ENCODE peak calls at places on chromosome X, in seven cellular contexts. N, X, D, S, F, T and I are unnamed samples.

GRCh38 chrX:12946838-12947544 is 27.9 kb upstream of the TMSB4X start:
- DNase-seq in N (peak), X (peak), D (peak), S (peak), F (no peak), T (peak), I (peak)

GRCh38 chrX:154019633-154020499 is at the start of gene IRAK1:
- DNase-seq in N (peak), X (peak), D (peak), S (no peak), F (no peak), T (no peak), I (peak)

GRCh38 chrX:136147966-136148365 is 633 bp downstream of the FHL1 start:
- DNase-seq in N (no peak), X (peak), D (no peak), S (no peak), F (no peak), T (peak), I (peak)

GRCh38 chrX:39125834-39126233 is 324.6 kb downstream of the MID1IP1 start:
- DNase-seq in N (no peak), X (no peak), D (no peak), S (no peak), F (no peak), T (no peak), I (no peak)

GRCh38 chrX:109714340-109714958 is 18.6 kb downstream of the ACSL4 start:
- DNase-seq in N (peak), X (no peak), D (no peak), S (peak), F (no peak), T (no peak), I (no peak)

GRCh38 chrX:48025561-48025960 is 18.8 kb downstream of the SPACA5 start:
- DNase-seq in N (peak), X (peak), D (peak), S (peak), F (no peak), T (no peak), I (peak)

GRCh38 chrX:71623714-71624113 is 5.4 kb upstream of the CXCR3 start:
- DNase-seq in N (no peak), X (no peak), D (no peak), S (no peak), F (no peak), T (no peak), I (no peak)

GRCh38 chrX:68718443-68718820 is 71.0 kb downstream of the STARD8 start:
- DNase-seq in N (no peak), X (no peak), D (no peak), S (no peak), F (no peak), T (no peak), I (no peak)

GRCh38 chrX:68114573-68115199 is 318.6 kb downstream of the OPHN1 start:
- DNase-seq in N (peak), X (no peak), D (peak), S (peak), F (no peak), T (no peak), I (no peak)

GRCh38 chrX:153643431-153644351 is 3.3 kb upstream of the DUSP9 start:
- DNase-seq in N (peak), X (no peak), D (no peak), S (no peak), F (no peak), T (peak), I (no peak)

GRCh38 chrX:100747090-100747489 is 15.2 kb upstream of the SYTL4 start:
- DNase-seq in N (no peak), X (no peak), D (no peak), S (no peak), F (no peak), T (no peak), I (no peak)

GRCh38 chrX:153554519-153555167 is 37.2 kb downstream of the ATP2B3 start:
- DNase-seq in N (peak), X (peak), D (peak), S (peak), F (peak), T (peak), I (peak)

GRCh38 chrX:103793541-103793932 is 16.9 kb downstream of the PLP1 start:
- DNase-seq in N (no peak), X (no peak), D (no peak), S (no peak), F (no peak), T (no peak), I (no peak)

GRCh38 chrX:136745215-136746173 is 35.2 kb downstream of the ARHGEF6 start:
- DNase-seq in N (no peak), X (no peak), D (no peak), S (no peak), F (no peak), T (no peak), I (no peak)

GRCh38 chrX:37349131-37350033 is at the start of gene PRRG1:
- DNase-seq in N (peak), X (peak), D (peak), S (peak), F (peak), T (peak), I (peak)

GRCh38 chrX:20433376-20433775 is 166.7 kb upstream of the RPS6KA3 start:
- DNase-seq in N (peak), X (no peak), D (no peak), S (no peak), F (no peak), T (no peak), I (no peak)

GRCh38 chrX:109936114-109936513 is 66.8 kb upstream of the TMEM164 start:
- DNase-seq in N (no peak), X (no peak), D (no peak), S (no peak), F (no peak), T (no peak), I (no peak)

GRCh38 chrX:14267224-14267623 is 237.5 kb upstream of the GEMIN8 start:
- DNase-seq in N (no peak), X (no peak), D (no peak), S (no peak), F (no peak), T (no peak), I (no peak)

GRCh38 chrX:117972681-117973080 is 143.9 kb downstream of the KLHL13 start:
- DNase-seq in N (no peak), X (no peak), D (no peak), S (no peak), F (no peak), T (no peak), I (no peak)

GRCh38 chrX:75547783-75548182 is 24.9 kb upstream of the ZDHHC15 start:
- DNase-seq in N (no peak), X (peak), D (no peak), S (no peak), F (no peak), T (peak), I (no peak)

GRCh38 chrX:20139966-20140365 is 1.7 kb downstream of the EIF1AX start:
- DNase-seq in N (no peak), X (no peak), D (no peak), S (no peak), F (no peak), T (no peak), I (no peak)

GRCh38 chrX:154486052-154486395 is 391 bp downstream of the UBL4A start:
- DNase-seq in N (no peak), X (peak), D (peak), S (no peak), F (no peak), T (peak), I (peak)

GRCh38 chrX:14027031-14027430 is 2.7 kb downstream of the GEMIN8 start:
- DNase-seq in N (no peak), X (peak), D (peak), S (no peak), F (no peak), T (no peak), I (no peak)

DNA sequence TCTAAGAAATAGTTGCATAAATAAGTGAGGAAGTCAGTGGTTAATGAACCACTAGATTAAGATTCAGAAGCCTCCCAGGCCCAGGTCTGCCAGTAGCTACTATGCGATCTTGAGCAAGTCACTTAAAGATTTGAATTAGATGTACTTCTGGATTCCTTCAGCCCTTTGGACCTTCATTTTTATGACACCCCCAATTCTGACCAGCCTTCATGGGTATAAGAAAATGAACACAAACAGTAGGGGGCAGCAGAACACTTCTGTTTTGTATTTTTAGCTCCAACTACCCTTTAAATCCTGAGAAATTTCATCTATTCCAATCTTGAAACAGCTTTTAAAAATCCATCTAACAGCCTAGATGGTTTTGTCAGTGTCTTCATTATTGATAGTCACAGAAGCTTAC is 19.0 kb downstream of the TMEM47 start:
- DNase-seq in N (peak), X (no peak), D (no peak), S (no peak), F (no peak), T (no peak), I (no peak)
- TF ChIP-seq CTCF in N (peak), X (peak), D (peak), S (peak), F (no peak), T (no peak), I (peak)

DNA sequence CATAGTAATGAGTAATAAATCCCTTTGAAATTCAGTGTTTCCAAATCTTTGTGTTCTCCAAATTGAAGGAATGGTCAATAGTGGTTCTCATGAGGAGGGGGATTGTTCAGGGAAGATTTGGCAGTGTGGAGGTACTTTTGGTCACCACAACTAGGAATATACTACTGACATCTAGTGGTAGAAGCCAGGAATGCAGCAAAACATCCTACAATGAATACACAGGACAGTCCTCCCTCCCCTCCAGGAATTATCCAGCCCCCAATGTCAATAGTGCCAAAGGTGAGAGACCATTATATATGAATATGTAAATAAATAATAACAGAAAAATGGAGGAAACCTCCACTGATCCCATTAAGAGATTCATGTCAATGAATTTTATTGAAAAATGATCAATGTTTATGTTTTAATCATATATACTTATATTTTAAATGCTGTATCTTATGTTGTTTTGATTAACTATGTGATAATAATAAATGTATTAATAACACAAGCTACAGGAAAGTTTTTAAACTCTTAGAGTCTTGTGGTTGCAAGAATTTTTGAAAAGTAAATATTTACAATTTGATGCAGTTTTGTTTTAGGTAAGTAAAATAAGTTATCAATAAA is 14.4 kb upstream of the FAM9A start:
- DNase-seq in N (peak), X (no peak), D (peak), S (peak), F (no peak), T (no peak), I (no peak)
- TF ChIP-seq CTCF in N (peak), X (peak), D (peak), S (peak), F (peak), T (peak), I (peak)

DNA sequence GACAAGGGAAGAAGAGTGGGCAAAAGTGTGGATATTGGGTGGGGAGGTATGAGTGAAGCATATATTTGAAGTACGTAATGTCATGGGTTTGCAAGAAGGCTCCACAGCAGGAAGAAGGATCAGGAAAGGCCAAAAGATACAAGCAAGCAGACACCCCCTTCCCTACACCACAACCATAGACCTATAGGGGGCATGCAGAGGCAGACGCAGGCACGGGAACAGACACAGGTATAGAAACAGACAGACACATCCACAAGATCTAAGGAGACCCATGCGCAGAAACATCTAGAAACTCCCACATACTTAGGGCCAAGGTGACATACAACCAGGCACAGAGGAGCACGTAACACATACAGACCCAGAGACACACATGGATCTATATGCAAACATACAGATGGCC is 14.3 kb downstream of the FGD1 start:
- DNase-seq in N (no peak), X (no peak), D (no peak), S (no peak), F (no peak), T (no peak), I (no peak)
- TF ChIP-seq CTCF in N (no peak), X (no peak), D (no peak), S (peak), F (no peak), T (no peak), I (no peak)

DNA sequence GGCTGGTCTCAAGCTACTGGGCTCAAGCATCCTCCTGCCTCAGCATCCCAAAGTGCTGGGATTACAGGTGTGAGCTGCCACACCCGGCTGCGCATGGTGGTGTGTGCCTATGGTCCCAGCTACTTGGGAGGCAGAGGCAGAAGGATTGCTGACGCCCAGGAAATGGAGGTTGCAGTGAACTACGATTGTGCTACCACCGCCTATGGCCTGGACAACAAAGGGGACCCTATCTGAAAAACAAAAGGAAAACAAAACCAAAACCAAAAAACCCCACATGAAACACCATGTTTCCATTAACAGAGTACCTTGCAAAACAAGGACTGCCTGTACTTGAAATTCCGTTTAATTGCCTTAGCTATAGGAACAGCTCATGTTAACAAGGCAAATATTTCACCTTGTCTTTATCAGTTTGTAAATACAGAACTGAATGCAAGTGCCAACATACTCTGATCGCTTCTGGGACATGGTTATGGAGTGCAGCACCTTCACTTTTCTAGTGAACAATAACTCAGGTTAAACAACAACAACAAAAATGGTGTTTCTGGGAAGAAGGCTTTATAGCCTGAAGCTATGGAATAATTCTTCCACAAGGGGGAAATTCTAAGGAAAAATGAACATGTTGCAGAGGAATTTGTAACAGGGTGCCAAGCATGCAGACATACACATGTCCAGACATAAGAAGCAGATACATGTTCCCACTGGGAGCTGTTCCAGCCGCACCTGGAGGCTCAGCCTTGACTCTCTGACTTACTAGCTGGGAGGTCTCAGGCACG is 73.2 kb upstream of the STS start:
- DNase-seq in N (no peak), X (no peak), D (no peak), S (no peak), F (no peak), T (no peak), I (no peak)
- TF ChIP-seq CTCF in N (no peak), X (no peak), D (no peak), S (peak), F (no peak), T (no peak), I (no peak)

DNA sequence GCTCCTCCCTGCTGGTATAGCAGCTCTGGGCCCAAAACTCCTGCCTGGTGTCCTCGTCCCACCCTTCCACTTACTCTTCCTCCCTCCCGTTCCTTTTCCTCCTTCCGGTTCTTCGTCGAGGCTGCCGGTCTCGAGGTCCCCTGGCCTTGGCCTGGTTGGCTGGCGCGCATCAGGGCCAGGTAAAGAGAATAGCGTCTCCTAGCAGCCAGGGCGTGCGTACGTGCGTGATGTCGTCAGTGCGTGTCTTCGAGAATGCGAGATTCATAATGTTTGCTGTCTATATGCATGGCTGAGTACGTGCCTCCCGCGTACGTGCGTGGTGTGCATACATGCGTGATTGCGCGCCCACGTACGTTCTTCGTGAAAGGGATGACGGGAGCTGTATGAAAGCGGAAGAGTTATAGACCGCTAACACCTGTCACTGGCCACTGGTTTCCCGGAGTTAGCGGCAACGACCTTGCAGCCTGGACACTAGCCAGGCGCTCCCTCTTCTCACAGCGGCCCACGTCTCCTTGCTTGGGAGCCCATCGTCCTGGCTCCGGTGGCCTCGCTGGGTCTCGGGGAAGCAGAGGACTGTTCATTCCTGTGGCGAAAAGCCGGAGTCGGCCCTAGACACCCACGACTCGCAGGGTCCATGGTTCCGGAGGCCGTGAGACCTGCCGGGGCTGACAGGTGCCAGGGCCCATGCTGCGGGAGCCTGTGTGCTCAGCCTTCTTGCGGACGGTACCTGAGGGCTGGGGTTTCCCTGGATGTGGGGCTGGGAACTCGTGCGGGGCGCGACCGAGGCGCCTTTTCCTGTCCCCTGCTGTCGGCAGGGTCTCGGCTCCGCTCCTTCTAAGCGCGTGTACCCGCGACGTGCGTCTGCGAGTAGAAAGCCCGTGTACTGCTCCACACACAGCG is at the start of gene EOLA1:
- DNase-seq in N (peak), X (peak), D (peak), S (peak), F (peak), T (peak), I (peak)
- TF ChIP-seq CTCF in N (no peak), X (no peak), D (no peak), S (no peak), F (no peak), T (no peak), I (no peak)

DNA sequence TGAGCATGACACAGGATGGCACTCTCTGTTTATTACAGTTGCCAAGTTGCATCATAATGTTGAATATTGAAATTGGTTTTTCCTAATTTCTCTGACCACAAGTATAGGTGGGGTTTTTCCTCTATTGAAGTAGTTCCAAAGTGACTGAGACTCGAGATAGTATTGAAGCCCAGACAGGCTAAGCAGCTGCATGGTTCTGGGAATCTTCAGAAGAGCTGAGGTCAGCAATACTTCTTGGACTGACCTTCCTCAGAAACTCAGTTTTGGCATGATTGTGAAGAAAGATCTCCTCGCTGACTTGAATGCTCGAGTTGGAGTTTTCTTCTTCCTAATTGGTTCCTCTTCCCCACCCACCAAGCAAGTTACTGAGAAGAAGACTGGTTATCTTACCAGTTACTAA is 91.0 kb downstream of the P2RY10 start:
- DNase-seq in N (no peak), X (no peak), D (no peak), S (no peak), F (no peak), T (no peak), I (no peak)
- TF ChIP-seq CTCF in N (no peak), X (no peak), D (no peak), S (no peak), F (no peak), T (no peak), I (no peak)

GRCh38 chrX:123975180-123975579 is 13.7 kb downstream of the STAG2 start:
- DNase-seq in N (no peak), X (no peak), D (no peak), S (no peak), F (no peak), T (no peak), I (no peak)

GRCh38 chrX:123971963-123972362 is 10.5 kb downstream of the STAG2 start:
- DNase-seq in N (no peak), X (no peak), D (no peak), S (no peak), F (no peak), T (no peak), I (no peak)

DNA sequence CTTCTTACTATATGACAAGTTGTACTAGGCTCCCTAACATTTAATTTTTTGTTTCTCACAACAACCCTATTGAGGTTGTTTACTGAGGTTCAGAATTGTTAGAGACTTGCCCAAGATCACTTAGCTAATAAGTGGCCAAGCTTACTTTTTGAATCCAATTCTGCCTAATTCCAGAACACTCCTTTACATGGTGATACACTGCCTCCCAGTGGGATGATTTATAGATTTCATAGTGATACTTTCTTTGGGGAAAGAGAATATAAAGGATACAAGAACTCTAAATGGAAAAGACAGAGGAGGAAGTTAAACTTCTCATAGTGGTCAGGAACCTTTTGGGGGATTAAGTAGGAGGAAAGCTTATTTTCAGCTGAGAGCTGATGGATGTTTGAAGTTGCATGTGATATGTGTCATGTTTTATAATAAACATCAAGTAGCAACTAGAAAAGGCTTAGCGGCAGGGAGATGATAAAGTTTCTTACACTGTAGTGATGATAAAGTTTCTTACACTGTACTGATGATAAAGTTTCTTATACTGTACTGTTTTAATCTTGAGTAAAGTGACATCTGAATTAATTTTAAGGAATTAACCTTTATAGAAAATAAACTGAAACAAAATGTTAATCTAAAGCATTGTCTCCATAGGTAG is 15.3 kb downstream of the STAG2 start:
- DNase-seq in N (peak), X (no peak), D (no peak), S (no peak), F (no peak), T (no peak), I (no peak)
- TF ChIP-seq CTCF in N (peak), X (no peak), D (no peak), S (peak), F (no peak), T (no peak), I (no peak)

GRCh38 chrX:106621836-106622235 is 10.1 kb downstream of the RADX start:
- DNase-seq in N (no peak), X (no peak), D (no peak), S (no peak), F (no peak), T (no peak), I (no peak)

GRCh38 chrX:106615041-106615440 is 3.3 kb downstream of the RADX start:
- DNase-seq in N (no peak), X (no peak), D (no peak), S (no peak), F (no peak), T (no peak), I (no peak)

GRCh38 chrX:106619797-106620196 is 8.0 kb downstream of the RADX start:
- DNase-seq in N (peak), X (no peak), D (peak), S (no peak), F (no peak), T (no peak), I (no peak)
- TF ChIP-seq CTCF in N (peak), X (no peak), D (no peak), S (peak), F (no peak), T (no peak), I (peak)